ENCODE peak calls at places on chromosomes 12 and 14, in seven cellular contexts. One of them, this sample, is unnamed.

GRCh38 chr14:68394719-68395117 is 398.1 kb downstream of the ZFP36L1 start:
- DNase-seq in H9: peak
- DNase-seq in IMR-90: no peak
- DNase-seq in H1: no peak
- DNase-seq in mesenchymal stem cell: no peak
- DNase-seq in trophoblast cell: no peak
- DNase-seq in neuronal stem cell: peak
- DNase-seq in this sample: no peak

GRCh38 chr12:54603173-54603814 is 14.8 kb upstream of the PPP1R1A start:
- DNase-seq in neuronal stem cell: peak
- DNase-seq in IMR-90: peak
- DNase-seq in trophoblast cell: peak
- DNase-seq in mesenchymal stem cell: peak
- DNase-seq in H9: peak
- DNase-seq in H1: no peak
- DNase-seq in this sample: peak

GRCh38 chr14:34875031-34875922 is at the start of gene BAZ1A:
- DNase-seq in mesenchymal stem cell: peak
- DNase-seq in neuronal stem cell: peak
- DNase-seq in IMR-90: peak
- DNase-seq in H1: no peak
- DNase-seq in trophoblast cell: peak
- DNase-seq in H9: peak
- DNase-seq in this sample: peak

GRCh38 chr12:40691913-40692616 is at the start of gene CNTN1:
- DNase-seq in neuronal stem cell: peak
- DNase-seq in H1: peak
- DNase-seq in trophoblast cell: no peak
- DNase-seq in H9: peak
- DNase-seq in mesenchymal stem cell: peak
- DNase-seq in IMR-90: peak
- DNase-seq in this sample: peak

GRCh38 chr12:98464155-98464554 is 51.2 kb upstream of the TMPO start:
- DNase-seq in H1: no peak
- DNase-seq in mesenchymal stem cell: peak
- DNase-seq in trophoblast cell: no peak
- DNase-seq in H9: no peak
- DNase-seq in IMR-90: peak
- DNase-seq in neuronal stem cell: no peak
- DNase-seq in this sample: no peak

GRCh38 chr12:52415870-52416750 is 10.0 kb upstream of the KRT82 start:
- DNase-seq in IMR-90: peak
- DNase-seq in trophoblast cell: peak
- DNase-seq in mesenchymal stem cell: peak
- DNase-seq in H1: no peak
- DNase-seq in H9: no peak
- DNase-seq in neuronal stem cell: no peak
- DNase-seq in this sample: no peak

GRCh38 chr12:80864046-80864735 is 73.5 kb downstream of the LIN7A start:
- DNase-seq in neuronal stem cell: no peak
- DNase-seq in mesenchymal stem cell: peak
- DNase-seq in IMR-90: peak
- DNase-seq in H9: no peak
- DNase-seq in trophoblast cell: no peak
- DNase-seq in H1: no peak
- DNase-seq in this sample: no peak

GRCh38 chr12:44835641-44836379 is 40.3 kb downstream of the NELL2 start:
- DNase-seq in H1: no peak
- DNase-seq in neuronal stem cell: no peak
- DNase-seq in mesenchymal stem cell: no peak
- DNase-seq in IMR-90: no peak
- DNase-seq in H9: no peak
- DNase-seq in trophoblast cell: peak
- DNase-seq in this sample: no peak

GRCh38 chr14:55446127-55446736 is 5.8 kb upstream of the TBPL2 start:
- DNase-seq in IMR-90: peak
- DNase-seq in H1: no peak
- DNase-seq in trophoblast cell: peak
- DNase-seq in mesenchymal stem cell: peak
- DNase-seq in neuronal stem cell: peak
- DNase-seq in H9: peak
- DNase-seq in this sample: peak

GRCh38 chr12:96157427-96157826 is 36.7 kb upstream of the ELK3 start:
- DNase-seq in IMR-90: no peak
- DNase-seq in H1: no peak
- DNase-seq in trophoblast cell: peak
- DNase-seq in mesenchymal stem cell: no peak
- DNase-seq in neuronal stem cell: no peak
- DNase-seq in H9: no peak
- DNase-seq in this sample: no peak

GRCh38 chr14:21097616-21098133 is 780 bp downstream of the ZNF219 start:
- DNase-seq in IMR-90: no peak
- DNase-seq in H9: peak
- DNase-seq in mesenchymal stem cell: no peak
- DNase-seq in neuronal stem cell: no peak
- DNase-seq in H1: no peak
- DNase-seq in trophoblast cell: no peak
- DNase-seq in this sample: peak

GRCh38 chr14:105878125-105878524 is 351.7 kb downstream of the TMEM121 start:
- DNase-seq in trophoblast cell: no peak
- DNase-seq in IMR-90: no peak
- DNase-seq in H9: no peak
- DNase-seq in H1: no peak
- DNase-seq in mesenchymal stem cell: no peak
- DNase-seq in neuronal stem cell: no peak
- DNase-seq in this sample: no peak

GRCh38 chr14:91167380-91167770 is 53.5 kb downstream of the DGLUCY start:
- DNase-seq in H9: no peak
- DNase-seq in mesenchymal stem cell: no peak
- DNase-seq in H1: no peak
- DNase-seq in IMR-90: no peak
- DNase-seq in trophoblast cell: no peak
- DNase-seq in neuronal stem cell: no peak
- DNase-seq in this sample: no peak

GRCh38 chr14:100341301-100342031 is 18.3 kb downstream of the SLC25A47 start:
- DNase-seq in H9: no peak
- DNase-seq in IMR-90: peak
- DNase-seq in mesenchymal stem cell: peak
- DNase-seq in neuronal stem cell: no peak
- DNase-seq in trophoblast cell: peak
- DNase-seq in H1: no peak
- DNase-seq in this sample: no peak

GRCh38 chr12:77072833-77073495 is 7.6 kb upstream of the E2F7 start:
- DNase-seq in neuronal stem cell: no peak
- DNase-seq in mesenchymal stem cell: no peak
- DNase-seq in trophoblast cell: no peak
- DNase-seq in IMR-90: no peak
- DNase-seq in H9: no peak
- DNase-seq in H1: no peak
- DNase-seq in this sample: no peak

GRCh38 chr14:56423591-56423991 is 156.0 kb upstream of the TMEM260 start:
- DNase-seq in IMR-90: peak
- DNase-seq in H9: no peak
- DNase-seq in mesenchymal stem cell: peak
- DNase-seq in neuronal stem cell: no peak
- DNase-seq in H1: no peak
- DNase-seq in trophoblast cell: no peak
- DNase-seq in this sample: no peak

GRCh38 chr14:101626331-101626730 is 65.0 kb downstream of the DIO3 start:
- DNase-seq in IMR-90: no peak
- DNase-seq in neuronal stem cell: no peak
- DNase-seq in H9: no peak
- DNase-seq in trophoblast cell: no peak
- DNase-seq in mesenchymal stem cell: no peak
- DNase-seq in H1: no peak
- DNase-seq in this sample: no peak

GRCh38 chr14:75249251-75249957 is 29.2 kb upstream of the FOS start:
- DNase-seq in H9: peak
- DNase-seq in mesenchymal stem cell: no peak
- DNase-seq in neuronal stem cell: no peak
- DNase-seq in trophoblast cell: no peak
- DNase-seq in H1: no peak
- DNase-seq in IMR-90: no peak
- DNase-seq in this sample: no peak

GRCh38 chr14:69451941-69452340 is 32.6 kb upstream of the PLEKHD1 start:
- DNase-seq in IMR-90: no peak
- DNase-seq in H9: no peak
- DNase-seq in neuronal stem cell: no peak
- DNase-seq in mesenchymal stem cell: no peak
- DNase-seq in H1: no peak
- DNase-seq in trophoblast cell: no peak
- DNase-seq in this sample: no peak

GRCh38 chr12:14308516-14308915 is 57.0 kb upstream of the ATF7IP start:
- DNase-seq in IMR-90: no peak
- DNase-seq in mesenchymal stem cell: no peak
- DNase-seq in H9: no peak
- DNase-seq in neuronal stem cell: no peak
- DNase-seq in trophoblast cell: no peak
- DNase-seq in H1: no peak
- DNase-seq in this sample: no peak

GRCh38 chr12:14313379-14313778 is 52.1 kb upstream of the ATF7IP start:
- DNase-seq in IMR-90: peak
- DNase-seq in H1: no peak
- DNase-seq in mesenchymal stem cell: no peak
- DNase-seq in neuronal stem cell: no peak
- DNase-seq in trophoblast cell: peak
- DNase-seq in H9: no peak
- DNase-seq in this sample: no peak

GRCh38 chr12:14307004-14307403 is 58.5 kb upstream of the ATF7IP start:
- DNase-seq in H9: no peak
- DNase-seq in H1: no peak
- DNase-seq in IMR-90: no peak
- DNase-seq in mesenchymal stem cell: no peak
- DNase-seq in neuronal stem cell: no peak
- DNase-seq in trophoblast cell: no peak
- DNase-seq in this sample: no peak

GRCh38 chr12:14314801-14315200 is 50.7 kb upstream of the ATF7IP start:
- DNase-seq in H9: no peak
- DNase-seq in neuronal stem cell: no peak
- DNase-seq in mesenchymal stem cell: no peak
- DNase-seq in H1: no peak
- DNase-seq in IMR-90: no peak
- DNase-seq in trophoblast cell: no peak
- DNase-seq in this sample: no peak

DNA sequence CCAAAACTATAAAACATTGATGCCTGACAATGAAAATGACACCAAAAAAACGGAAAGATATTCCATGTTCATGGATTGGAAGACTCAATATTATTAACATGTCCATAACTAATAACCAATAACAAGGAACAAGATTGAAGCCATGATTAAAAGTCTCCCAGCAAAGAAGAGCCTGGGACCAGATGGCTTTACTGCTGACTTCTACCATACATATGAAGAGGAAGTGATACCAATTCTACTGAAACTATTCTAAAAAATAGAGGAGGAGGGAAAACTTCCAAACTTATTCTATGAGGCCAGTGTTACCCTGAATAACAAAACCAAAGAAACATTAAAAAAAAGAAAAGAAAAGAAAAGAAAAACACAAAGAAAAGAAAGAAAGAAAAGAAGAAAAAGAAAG is 54.6 kb upstream of the ATF7IP start:
- DNase-seq in H1: no peak
- DNase-seq in mesenchymal stem cell: no peak
- DNase-seq in neuronal stem cell: no peak
- DNase-seq in trophoblast cell: no peak
- DNase-seq in IMR-90: no peak
- DNase-seq in H9: no peak
- DNase-seq in this sample: no peak
- H3K23ac ChIP-seq in H1: no peak
- H3K23ac ChIP-seq in mesenchymal stem cell: no peak
- H3K23ac ChIP-seq in neuronal stem cell: no peak
- H3K23ac ChIP-seq in trophoblast cell: no peak
- H3K23ac ChIP-seq in IMR-90: no peak
- H3K23ac ChIP-seq in H9: no peak
- H3K23ac ChIP-seq in this sample: no peak

GRCh38 chr14:50272498-50272897 is 39.5 kb downstream of the L2HGDH start:
- DNase-seq in mesenchymal stem cell: no peak
- DNase-seq in H9: no peak
- DNase-seq in H1: no peak
- DNase-seq in neuronal stem cell: no peak
- DNase-seq in trophoblast cell: peak
- DNase-seq in IMR-90: no peak
- DNase-seq in this sample: no peak

GRCh38 chr14:50270932-50271331 is 39.6 kb upstream of the SOS2 start:
- DNase-seq in H1: no peak
- DNase-seq in mesenchymal stem cell: no peak
- DNase-seq in H9: no peak
- DNase-seq in neuronal stem cell: no peak
- DNase-seq in trophoblast cell: peak
- DNase-seq in IMR-90: no peak
- DNase-seq in this sample: no peak
- H3K23ac ChIP-seq in H1: no peak
- H3K23ac ChIP-seq in mesenchymal stem cell: no peak
- H3K23ac ChIP-seq in H9: no peak
- H3K23ac ChIP-seq in neuronal stem cell: no peak
- H3K23ac ChIP-seq in trophoblast cell: no peak
- H3K23ac ChIP-seq in IMR-90: no peak
- H3K23ac ChIP-seq in this sample: no peak

DNA sequence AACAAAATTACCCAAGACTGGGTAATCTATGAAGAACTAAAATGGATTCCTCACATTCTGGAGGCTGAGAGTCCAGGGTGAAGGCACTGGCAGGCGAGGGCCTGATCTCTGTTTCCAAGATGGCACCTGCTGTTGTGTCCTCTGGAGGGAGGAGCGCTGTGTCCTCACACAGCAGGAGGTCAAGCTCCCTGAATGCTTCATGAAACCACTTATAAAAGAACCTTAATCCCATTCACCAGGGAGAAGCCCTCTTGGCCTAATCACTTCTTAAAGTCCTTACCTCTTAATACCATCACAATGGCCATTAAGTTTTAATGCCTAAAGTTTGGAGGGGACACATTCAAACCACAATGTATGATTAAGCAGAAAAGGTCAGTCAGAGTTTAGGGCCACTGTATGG is 172.4 kb downstream of the EMP1 start:
- DNase-seq in H1: no peak
- DNase-seq in IMR-90: no peak
- DNase-seq in H9: no peak
- DNase-seq in mesenchymal stem cell: no peak
- DNase-seq in neuronal stem cell: peak
- DNase-seq in trophoblast cell: no peak
- DNase-seq in this sample: peak
- H3K23ac ChIP-seq in H1: no peak
- H3K23ac ChIP-seq in IMR-90: no peak
- H3K23ac ChIP-seq in H9: no peak
- H3K23ac ChIP-seq in mesenchymal stem cell: no peak
- H3K23ac ChIP-seq in neuronal stem cell: no peak
- H3K23ac ChIP-seq in trophoblast cell: no peak
- H3K23ac ChIP-seq in this sample: no peak

DNA sequence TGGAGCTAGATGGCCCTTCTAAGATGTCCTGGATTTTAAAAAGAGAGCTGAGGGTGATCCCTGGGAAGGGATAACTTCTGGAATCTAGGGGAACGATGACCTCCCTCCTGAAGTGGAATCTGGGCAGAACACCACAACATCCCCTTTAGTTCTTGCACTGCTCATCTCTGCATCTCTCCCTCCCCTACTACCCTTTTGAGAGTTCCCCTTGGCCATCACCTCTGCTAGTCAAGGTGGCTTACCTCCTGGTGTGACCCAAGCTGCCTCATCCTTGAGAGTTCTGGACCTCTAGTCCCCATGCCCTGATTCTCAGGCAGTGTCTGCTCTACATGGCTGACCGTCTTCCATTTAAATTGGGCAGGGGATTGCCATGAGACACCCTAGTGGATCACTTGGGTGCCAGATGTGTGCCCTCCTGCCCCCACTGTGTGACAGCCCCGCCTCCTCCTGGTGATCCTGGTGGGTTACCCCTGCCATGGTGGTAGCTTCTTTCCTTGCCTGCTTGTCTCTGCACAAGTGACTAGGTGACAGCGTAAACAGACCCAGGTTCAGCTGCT is 216.4 kb downstream of the PCNX1 start:
- DNase-seq in neuronal stem cell: no peak
- DNase-seq in H1: no peak
- DNase-seq in H9: no peak
- DNase-seq in trophoblast cell: no peak
- DNase-seq in mesenchymal stem cell: no peak
- DNase-seq in IMR-90: no peak
- DNase-seq in this sample: no peak
- H3K23ac ChIP-seq in neuronal stem cell: no peak
- H3K23ac ChIP-seq in H1: no peak
- H3K23ac ChIP-seq in H9: no peak
- H3K23ac ChIP-seq in trophoblast cell: no peak
- H3K23ac ChIP-seq in mesenchymal stem cell: no peak
- H3K23ac ChIP-seq in IMR-90: no peak
- H3K23ac ChIP-seq in this sample: no peak

This sample was measured in mesendoderm.